ENCODE peak calls at places on chromosome 19, in nine cellular contexts. One of them, this sample, is unnamed.

GRCh38 chr19:42198676-42199439 is 18.6 kb downstream of the DEDD2 start:
- DNase-seq in progenitor cell of endocrine pancreas: no peak
- DNase-seq in pancreas: no peak
- DNase-seq in testis: no peak
- DNase-seq in fibroblast of lung: no peak
- DNase-seq in BJ: no peak
- DNase-seq in IMR-90: no peak
- DNase-seq in upper lobe of right lung: no peak
- DNase-seq in AG09319: no peak
- DNase-seq in this sample: no peak

GRCh38 chr19:54481326-54481930 is 8.3 kb upstream of the CDC42EP5 start:
- DNase-seq in progenitor cell of endocrine pancreas: no peak
- DNase-seq in pancreas: no peak
- DNase-seq in testis: peak
- DNase-seq in fibroblast of lung: no peak
- DNase-seq in BJ: no peak
- DNase-seq in IMR-90: peak
- DNase-seq in upper lobe of right lung: no peak
- DNase-seq in AG09319: no peak
- DNase-seq in this sample: peak

GRCh38 chr19:54137913-54138776 is 583 bp downstream of the CNOT3 start:
- DNase-seq in progenitor cell of endocrine pancreas: peak
- DNase-seq in pancreas: no peak
- DNase-seq in testis: no peak
- DNase-seq in fibroblast of lung: no peak
- DNase-seq in BJ: no peak
- DNase-seq in IMR-90: no peak
- DNase-seq in upper lobe of right lung: peak
- DNase-seq in AG09319: no peak
- DNase-seq in this sample: peak

GRCh38 chr19:31347828-31348314 is 1.4 kb downstream of the TSHZ3 start:
- DNase-seq in progenitor cell of endocrine pancreas: no peak
- DNase-seq in pancreas: no peak
- DNase-seq in testis: no peak
- DNase-seq in fibroblast of lung: peak
- DNase-seq in BJ: no peak
- DNase-seq in IMR-90: peak
- DNase-seq in upper lobe of right lung: no peak
- DNase-seq in AG09319: no peak
- DNase-seq in this sample: no peak

GRCh38 chr19:38079926-38080380 is 144.1 kb downstream of the DPF1 start:
- DNase-seq in progenitor cell of endocrine pancreas: no peak
- DNase-seq in pancreas: peak
- DNase-seq in testis: no peak
- DNase-seq in fibroblast of lung: peak
- DNase-seq in BJ: peak
- DNase-seq in IMR-90: peak
- DNase-seq in upper lobe of right lung: no peak
- DNase-seq in AG09319: peak
- DNase-seq in this sample: no peak

GRCh38 chr19:42196011-42197001 is 21.2 kb downstream of the DEDD2 start:
- DNase-seq in progenitor cell of endocrine pancreas: no peak
- DNase-seq in pancreas: no peak
- DNase-seq in testis: peak
- DNase-seq in fibroblast of lung: no peak
- DNase-seq in BJ: no peak
- DNase-seq in IMR-90: no peak
- DNase-seq in upper lobe of right lung: no peak
- DNase-seq in AG09319: no peak
- DNase-seq in this sample: no peak

GRCh38 chr19:45492627-45493470 is 4.0 kb downstream of the RTN2 start:
- DNase-seq in progenitor cell of endocrine pancreas: no peak
- DNase-seq in pancreas: no peak
- DNase-seq in testis: no peak
- DNase-seq in fibroblast of lung: peak
- DNase-seq in BJ: peak
- DNase-seq in IMR-90: peak
- DNase-seq in upper lobe of right lung: peak
- DNase-seq in AG09319: peak
- DNase-seq in this sample: peak

GRCh38 chr19:55640043-55640576 is 692 bp upstream of the ZNF580 start:
- DNase-seq in progenitor cell of endocrine pancreas: no peak
- DNase-seq in pancreas: peak
- DNase-seq in testis: peak
- DNase-seq in fibroblast of lung: peak
- DNase-seq in BJ: no peak
- DNase-seq in IMR-90: peak
- DNase-seq in upper lobe of right lung: peak
- DNase-seq in AG09319: no peak
- DNase-seq in this sample: no peak

GRCh38 chr19:19405919-19406877 is 723 bp downstream of the GATAD2A start:
- DNase-seq in progenitor cell of endocrine pancreas: peak
- DNase-seq in pancreas: peak
- DNase-seq in testis: peak
- DNase-seq in fibroblast of lung: peak
- DNase-seq in BJ: no peak
- DNase-seq in IMR-90: peak
- DNase-seq in upper lobe of right lung: peak
- DNase-seq in AG09319: no peak
- DNase-seq in this sample: peak

GRCh38 chr19:55117063-55117635 is 288 bp downstream of the PPP1R12C start:
- DNase-seq in progenitor cell of endocrine pancreas: no peak
- DNase-seq in pancreas: peak
- DNase-seq in testis: no peak
- DNase-seq in fibroblast of lung: no peak
- DNase-seq in BJ: no peak
- DNase-seq in IMR-90: no peak
- DNase-seq in upper lobe of right lung: no peak
- DNase-seq in AG09319: no peak
- DNase-seq in this sample: peak

GRCh38 chr19:13002389-13002898 is 7.2 kb downstream of the NFIX start:
- DNase-seq in progenitor cell of endocrine pancreas: no peak
- DNase-seq in pancreas: no peak
- DNase-seq in testis: no peak
- DNase-seq in fibroblast of lung: no peak
- DNase-seq in BJ: no peak
- DNase-seq in IMR-90: no peak
- DNase-seq in upper lobe of right lung: peak
- DNase-seq in AG09319: no peak
- DNase-seq in this sample: no peak

DNA sequence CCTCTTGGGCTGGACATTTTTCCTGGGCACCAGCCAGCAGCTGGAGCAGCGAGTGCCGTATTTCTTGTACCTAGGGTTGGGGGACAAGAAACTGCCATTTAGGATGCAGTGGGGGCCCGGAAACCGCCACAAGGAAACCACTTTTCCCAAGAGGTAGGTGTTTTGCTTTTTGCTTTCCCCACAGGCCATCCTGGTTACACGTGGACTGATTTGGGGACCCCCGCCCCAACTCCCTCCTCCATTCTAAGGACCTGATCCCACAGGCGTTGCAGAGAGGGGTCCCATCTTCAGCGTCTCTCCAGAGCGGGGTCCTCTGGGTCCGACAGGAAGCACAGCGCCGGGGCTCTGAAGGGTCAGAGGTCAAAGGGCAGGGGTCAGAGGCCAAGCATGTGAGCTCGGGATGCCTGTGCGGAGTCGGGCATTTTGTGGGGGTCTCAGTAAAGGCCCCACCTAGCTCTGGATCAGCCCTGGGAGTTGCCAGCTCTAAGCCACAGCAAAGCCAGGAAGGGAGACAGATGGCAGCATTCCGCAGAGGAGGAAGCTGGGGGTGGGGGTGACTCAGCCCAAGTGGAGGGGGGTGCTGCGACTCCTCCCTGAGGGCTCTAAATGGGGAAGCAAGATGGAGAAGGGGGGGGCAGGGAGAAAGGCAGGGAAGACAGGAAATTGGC is 4.3 kb downstream of the ZGLP1 start:
- DNase-seq in progenitor cell of endocrine pancreas: no peak
- DNase-seq in pancreas: no peak
- DNase-seq in testis: no peak
- DNase-seq in fibroblast of lung: peak
- DNase-seq in BJ: no peak
- DNase-seq in IMR-90: peak
- DNase-seq in upper lobe of right lung: peak
- DNase-seq in AG09319: no peak
- DNase-seq in this sample: no peak
- TF ChIP-seq CTCF in progenitor cell of endocrine pancreas: no peak
- TF ChIP-seq CTCF in pancreas: no peak
- TF ChIP-seq CTCF in testis: no peak
- TF ChIP-seq CTCF in fibroblast of lung: no peak
- TF ChIP-seq CTCF in BJ: no peak
- TF ChIP-seq CTCF in IMR-90: no peak
- TF ChIP-seq CTCF in upper lobe of right lung: no peak
- TF ChIP-seq CTCF in AG09319: no peak
- TF ChIP-seq CTCF in this sample: no peak

GRCh38 chr19:6239871-6240676 is 39.7 kb downstream of the MLLT1 start:
- DNase-seq in progenitor cell of endocrine pancreas: no peak
- DNase-seq in pancreas: no peak
- DNase-seq in testis: no peak
- DNase-seq in fibroblast of lung: no peak
- DNase-seq in BJ: no peak
- DNase-seq in IMR-90: no peak
- DNase-seq in upper lobe of right lung: peak
- DNase-seq in AG09319: no peak
- DNase-seq in this sample: peak

GRCh38 chr19:6239401-6239844 is 40.4 kb downstream of the MLLT1 start:
- DNase-seq in progenitor cell of endocrine pancreas: no peak
- DNase-seq in pancreas: no peak
- DNase-seq in testis: no peak
- DNase-seq in fibroblast of lung: peak
- DNase-seq in BJ: no peak
- DNase-seq in IMR-90: peak
- DNase-seq in upper lobe of right lung: peak
- DNase-seq in AG09319: no peak
- DNase-seq in this sample: no peak

GRCh38 chr19:6236310-6237291 is 43.2 kb downstream of the MLLT1 start:
- DNase-seq in progenitor cell of endocrine pancreas: no peak
- DNase-seq in pancreas: peak
- DNase-seq in testis: no peak
- DNase-seq in fibroblast of lung: no peak
- DNase-seq in BJ: no peak
- DNase-seq in IMR-90: no peak
- DNase-seq in upper lobe of right lung: peak
- DNase-seq in AG09319: no peak
- DNase-seq in this sample: no peak

GRCh38 chr19:6238256-6238642 is 41.5 kb downstream of the MLLT1 start:
- DNase-seq in progenitor cell of endocrine pancreas: no peak
- DNase-seq in pancreas: no peak
- DNase-seq in testis: no peak
- DNase-seq in fibroblast of lung: no peak
- DNase-seq in BJ: no peak
- DNase-seq in IMR-90: no peak
- DNase-seq in upper lobe of right lung: no peak
- DNase-seq in AG09319: no peak
- DNase-seq in this sample: no peak

GRCh38 chr19:6238643-6239281 is 41.0 kb downstream of the MLLT1 start:
- DNase-seq in progenitor cell of endocrine pancreas: no peak
- DNase-seq in pancreas: no peak
- DNase-seq in testis: peak
- DNase-seq in fibroblast of lung: peak
- DNase-seq in BJ: no peak
- DNase-seq in IMR-90: peak
- DNase-seq in upper lobe of right lung: peak
- DNase-seq in AG09319: peak
- DNase-seq in this sample: no peak
- TF ChIP-seq CTCF in progenitor cell of endocrine pancreas: no peak
- TF ChIP-seq CTCF in pancreas: no peak
- TF ChIP-seq CTCF in testis: no peak
- TF ChIP-seq CTCF in fibroblast of lung: no peak
- TF ChIP-seq CTCF in BJ: no peak
- TF ChIP-seq CTCF in IMR-90: no peak
- TF ChIP-seq CTCF in upper lobe of right lung: no peak
- TF ChIP-seq CTCF in AG09319: no peak
- TF ChIP-seq CTCF in this sample: no peak

GRCh38 chr19:3572855-3573161 is at the start of gene HMG20B:
- DNase-seq in progenitor cell of endocrine pancreas: no peak
- DNase-seq in pancreas: no peak
- DNase-seq in testis: no peak
- DNase-seq in fibroblast of lung: no peak
- DNase-seq in BJ: no peak
- DNase-seq in IMR-90: no peak
- DNase-seq in upper lobe of right lung: no peak
- DNase-seq in AG09319: no peak
- DNase-seq in this sample: no peak

GRCh38 chr19:3570619-3571018 is 2.1 kb upstream of the HMG20B start:
- DNase-seq in progenitor cell of endocrine pancreas: no peak
- DNase-seq in pancreas: no peak
- DNase-seq in testis: no peak
- DNase-seq in fibroblast of lung: no peak
- DNase-seq in BJ: no peak
- DNase-seq in IMR-90: no peak
- DNase-seq in upper lobe of right lung: no peak
- DNase-seq in AG09319: no peak
- DNase-seq in this sample: no peak

GRCh38 chr19:3573858-3574637 is 1.3 kb downstream of the HMG20B start:
- DNase-seq in progenitor cell of endocrine pancreas: peak
- DNase-seq in pancreas: peak
- DNase-seq in testis: peak
- DNase-seq in fibroblast of lung: peak
- DNase-seq in BJ: peak
- DNase-seq in IMR-90: peak
- DNase-seq in upper lobe of right lung: peak
- DNase-seq in AG09319: peak
- DNase-seq in this sample: peak

GRCh38 chr19:3573162-3573857 is 566 bp downstream of the HMG20B start:
- DNase-seq in progenitor cell of endocrine pancreas: no peak
- DNase-seq in pancreas: no peak
- DNase-seq in testis: no peak
- DNase-seq in fibroblast of lung: no peak
- DNase-seq in BJ: no peak
- DNase-seq in IMR-90: no peak
- DNase-seq in upper lobe of right lung: peak
- DNase-seq in AG09319: no peak
- DNase-seq in this sample: peak

GRCh38 chr19:3572132-3572854 is 451 bp upstream of the HMG20B start:
- DNase-seq in progenitor cell of endocrine pancreas: peak
- DNase-seq in pancreas: peak
- DNase-seq in testis: peak
- DNase-seq in fibroblast of lung: peak
- DNase-seq in BJ: peak
- DNase-seq in IMR-90: peak
- DNase-seq in upper lobe of right lung: peak
- DNase-seq in AG09319: peak
- DNase-seq in this sample: peak
- TF ChIP-seq CTCF in progenitor cell of endocrine pancreas: no peak
- TF ChIP-seq CTCF in pancreas: no peak
- TF ChIP-seq CTCF in testis: no peak
- TF ChIP-seq CTCF in fibroblast of lung: no peak
- TF ChIP-seq CTCF in BJ: no peak
- TF ChIP-seq CTCF in IMR-90: no peak
- TF ChIP-seq CTCF in upper lobe of right lung: no peak
- TF ChIP-seq CTCF in AG09319: no peak
- TF ChIP-seq CTCF in this sample: no peak

DNA sequence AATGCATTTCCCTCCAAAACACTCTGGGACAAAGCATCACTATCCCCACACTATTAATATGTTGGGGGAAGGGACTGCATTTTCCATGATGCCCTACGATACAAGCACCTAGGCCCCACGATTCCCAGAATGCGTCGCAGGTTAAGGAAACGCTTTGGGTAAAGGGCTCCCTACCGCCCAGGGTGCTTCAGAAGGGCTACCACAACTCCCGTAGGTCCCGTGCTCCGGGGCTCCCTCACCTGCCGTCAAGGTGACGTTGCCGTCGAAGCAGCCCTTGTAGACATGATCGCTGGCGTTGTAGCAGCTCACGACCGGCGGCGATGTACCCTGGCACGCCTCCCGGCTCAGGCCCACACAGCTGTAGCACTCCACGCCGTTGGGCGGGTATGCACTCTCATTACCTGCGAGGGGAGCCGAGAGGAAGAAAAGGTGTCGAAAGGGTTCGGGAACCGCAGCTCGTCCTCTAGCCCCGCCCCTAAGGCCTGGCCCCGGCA is 2.5 kb downstream of the LYPD3 start:
- DNase-seq in progenitor cell of endocrine pancreas: no peak
- DNase-seq in pancreas: no peak
- DNase-seq in testis: no peak
- DNase-seq in fibroblast of lung: no peak
- DNase-seq in BJ: no peak
- DNase-seq in IMR-90: no peak
- DNase-seq in upper lobe of right lung: no peak
- DNase-seq in AG09319: no peak
- DNase-seq in this sample: no peak
- TF ChIP-seq CTCF in progenitor cell of endocrine pancreas: no peak
- TF ChIP-seq CTCF in pancreas: no peak
- TF ChIP-seq CTCF in testis: no peak
- TF ChIP-seq CTCF in fibroblast of lung: no peak
- TF ChIP-seq CTCF in BJ: no peak
- TF ChIP-seq CTCF in IMR-90: no peak
- TF ChIP-seq CTCF in upper lobe of right lung: no peak
- TF ChIP-seq CTCF in AG09319: no peak
- TF ChIP-seq CTCF in this sample: no peak